ENCODE peak calls at places on chromosomes 12 and 14, in four cellular contexts. R, T, O and Y are unnamed samples.

GRCh38 chr12:26150737-26151450 is 26.1 kb upstream of the BHLHE41 start:
- DNase-seq in O (peak; percentile 79), T (no peak), R (no peak), Y (no peak)

GRCh38 chr12:13976028-13976584 is 5.3 kb downstream of the GRIN2B start:
- DNase-seq in T (no peak), R (no peak), O (no peak), Y (no peak)

GRCh38 chr12:116454950-116455447 is 104.2 kb upstream of the MAP1LC3B2 start:
- DNase-seq in T (no peak), R (no peak), O (peak; percentile 96), Y (no peak)

GRCh38 chr12:65055874-65056273 is 65.2 kb downstream of the WIF1 start:
- DNase-seq in T (no peak), R (no peak), O (no peak), Y (no peak)

GRCh38 chr12:130936566-130936965 is 17.1 kb upstream of the ADGRD1 start:
- DNase-seq in T (no peak), R (no peak), O (no peak), Y (no peak)

GRCh38 chr12:14239935-14240872 is 125.3 kb upstream of the ATF7IP start:
- DNase-seq in T (peak; percentile 50), R (no peak), O (no peak), Y (peak; percentile 82)

GRCh38 chr12:1575799-1576401 is 18.5 kb downstream of the FBXL14 start:
- DNase-seq in R (no peak), T (no peak), O (peak; percentile 75), Y (no peak)

GRCh38 chr12:48999371-49000131 is at the start of gene DDN:
- DNase-seq in O (peak; percentile 52), R (no peak), T (no peak), Y (peak; percentile 76)

GRCh38 chr14:96804821-96805374 is 7.7 kb downstream of the VRK1 start:
- DNase-seq in T (no peak), O (peak; percentile 40), R (no peak), Y (no peak)

GRCh38 chr14:90627478-90627877 is 188.8 kb downstream of the TTC7B start:
- DNase-seq in R (no peak), T (no peak), O (no peak), Y (no peak)

GRCh38 chr12:113208041-113208934 is 13.0 kb upstream of the TPCN1 start:
- DNase-seq in T (peak; percentile 67), R (no peak), O (peak; percentile 79), Y (no peak)

GRCh38 chr12:54052745-54053624 is 650 bp upstream of the HOXC4 start:
- DNase-seq in T (no peak), R (no peak), O (no peak), Y (no peak)

GRCh38 chr12:89872922-89873630 is 164.4 kb upstream of the ATP2B1 start:
- DNase-seq in O (no peak), T (no peak), R (no peak), Y (no peak)

DNA sequence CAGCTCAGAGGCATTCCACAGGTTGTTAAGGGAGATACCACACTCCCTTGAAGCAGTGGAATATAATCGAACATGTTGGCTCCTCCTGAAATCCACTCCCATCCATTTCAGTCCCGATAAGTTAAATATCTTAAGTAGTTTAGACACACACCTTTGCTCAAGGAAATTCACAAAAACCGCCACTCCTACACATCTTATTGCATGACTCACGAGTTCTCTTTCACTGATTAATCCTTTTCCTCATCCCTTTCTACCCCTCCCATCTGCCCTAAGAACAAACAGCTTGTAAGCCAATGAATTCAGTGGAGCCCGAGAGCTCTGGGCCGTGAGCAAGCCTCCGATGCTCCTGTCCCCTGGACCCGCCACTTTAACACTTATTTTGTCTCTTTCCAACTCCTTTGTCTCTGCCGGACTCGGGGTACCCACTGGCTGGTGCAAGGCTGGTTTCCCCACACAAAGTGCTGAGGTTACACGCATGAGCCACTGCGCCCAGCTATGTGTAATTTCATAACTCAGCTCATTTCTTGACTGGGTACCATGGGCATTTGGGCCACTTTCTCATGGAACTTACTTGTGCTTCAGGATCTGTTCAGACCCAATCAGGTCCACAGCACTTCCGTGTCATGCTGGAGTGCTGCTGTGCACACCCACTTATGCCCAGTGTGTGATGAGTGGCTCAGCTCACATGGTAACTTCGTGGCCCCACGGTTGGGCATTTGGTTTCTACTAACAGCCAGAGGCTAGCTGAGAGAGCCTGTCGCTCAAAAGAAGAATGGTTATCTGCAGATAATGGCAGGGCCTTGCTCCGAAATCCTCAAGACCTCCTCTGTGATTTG is 171.8 kb upstream of the ALG10B start:
- DNase-seq in O (no peak), R (no peak), T (no peak), Y (no peak)
- H3K9me3 ChIP-seq in O (peaks cover 11% of the 10 kb centered on the region), R (no peaks in the 10 kb centered on the region), T (peaks cover 5% of the 10 kb centered on the region), Y (peaks cover 25% of the 10 kb centered on the region)

DNA sequence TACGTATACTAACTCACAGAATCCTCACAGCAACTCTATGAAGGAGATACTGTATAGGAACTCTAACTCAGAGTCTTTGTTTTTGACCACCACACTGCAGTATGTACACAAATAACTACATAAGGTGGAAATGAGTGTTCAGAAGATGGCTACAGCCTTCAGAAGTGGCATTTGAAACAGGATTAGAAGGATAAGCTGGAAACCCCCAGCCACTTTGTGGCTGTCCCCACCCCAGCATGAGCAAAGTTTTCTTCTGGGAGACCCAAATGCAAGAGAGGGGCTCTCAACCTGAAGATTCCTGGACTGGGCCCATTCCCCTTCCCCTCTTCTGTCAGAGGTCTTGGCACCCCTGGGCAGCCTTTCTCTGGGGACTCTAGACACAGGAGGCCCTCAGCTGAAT is 43.2 kb upstream of the PNMA1 start:
- DNase-seq in O (no peak), T (no peak), R (no peak), Y (no peak)
- H3K4me3 ChIP-seq in O (no peak overlapping the region), T (peak overlapping the region; percentile 93), R (no peak overlapping the region), Y (no peak overlapping the region)

GRCh38 chr12:6206327-6206726 is 6.1 kb downstream of the CD9 start:
- DNase-seq in T (no peak), R (no peak), O (no peak), Y (no peak)

GRCh38 chr12:6205144-6205539 is 4.9 kb downstream of the CD9 start:
- DNase-seq in T (peak; percentile 60), O (no peak), R (no peak), Y (no peak)

GRCh38 chr12:6207254-6207942 is 7.2 kb downstream of the CD9 start:
- DNase-seq in T (no peak), O (no peak), R (no peak), Y (no peak)

GRCh38 chr12:6204533-6205143 is 4.4 kb downstream of the CD9 start:
- DNase-seq in R (no peak), O (no peak), T (no peak), Y (no peak)

GRCh38 chr12:6205761-6206160 is 5.6 kb downstream of the CD9 start:
- DNase-seq in T (no peak), O (no peak), R (no peak), Y (no peak)
- H3K4me1 ChIP-seq in T (peaks cover 73% of the 10 kb centered on the region), O (peaks cover 14% of the 10 kb centered on the region), R (no peaks in the 10 kb centered on the region), Y (peaks cover 18% of the 10 kb centered on the region)

DNA sequence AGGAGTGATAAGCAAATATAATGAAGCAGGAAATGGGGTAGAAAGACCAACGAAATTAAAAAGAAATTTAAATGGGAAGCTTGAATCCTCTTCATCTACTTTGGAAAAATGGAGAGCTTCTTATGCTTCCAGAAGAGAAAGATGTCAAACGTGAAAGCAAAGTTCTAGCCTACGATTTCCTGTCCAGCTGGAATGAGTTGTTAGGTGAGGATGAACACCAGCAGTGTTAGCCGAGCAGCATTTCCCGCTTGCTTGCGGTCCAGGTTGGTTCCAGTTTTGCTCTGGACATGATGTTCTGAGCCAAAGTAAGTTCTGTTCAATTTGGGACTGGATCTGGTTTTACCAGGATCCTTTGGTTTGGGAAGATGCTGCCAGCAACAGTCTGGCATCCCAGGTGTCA is 78.9 kb downstream of the DACT1 start:
- DNase-seq in R (no peak), O (no peak), T (no peak), Y (no peak)
- H3K9me3 ChIP-seq in R (no peaks in the 10 kb centered on the region), O (no peaks in the 10 kb centered on the region), T (no peaks in the 10 kb centered on the region), Y (no peaks in the 10 kb centered on the region)

GRCh38 chr14:63393002-63393401 is 74.3 kb upstream of the GPHB5 start:
- DNase-seq in T (no peak), O (no peak), R (no peak), Y (no peak)
- H3K4me3 ChIP-seq in T (no peak overlapping the region), O (no peak overlapping the region), R (no peak overlapping the region), Y (no peak overlapping the region)